ENCODE peak calls at places on chromosomes 3 and 15, in seven cellular contexts. Q is GM06990; W is fibroblast of the aortic adventitia; M is GM20000; T is left colon; G is RWPE2; A is stimulated activated CD4-positive, alpha-beta T cell treated with anti-CD3 and anti-CD28 coated beads, Interleukin-12 subunit alpha, Interleukin-12 subunit beta, amount 100 ng/mL, for 4 hours. B is an unnamed sample.

GRCh38 chr3:122390665-122391064 is 6.7 kb downstream of the FAM162A start:
- DNase-seq in M (no peak), T (no peak), A (no peak), Q (no peak), G (no peak), W (no peak), B (no peak)

GRCh38 chr15:66008920-66009572 is 139.8 kb downstream of the RAB11A start:
- DNase-seq in A (no peak), Q (no peak), W (no peak), G (no peak), M (no peak), T (peak), B (no peak)

GRCh38 chr3:167350245-167350862 is 29.7 kb downstream of the ZBBX start:
- DNase-seq in M (peak), W (peak), G (no peak), A (no peak), Q (peak), T (no peak), B (peak)

GRCh38 chr15:63340353-63340752 is 41.3 kb downstream of the CA12 start:
- DNase-seq in G (no peak), T (no peak), Q (no peak), W (no peak), M (no peak), A (no peak), B (no peak)

GRCh38 chr15:53549697-53550315 is 209.7 kb downstream of the WDR72 start:
- DNase-seq in M (no peak), T (no peak), A (no peak), W (no peak), Q (no peak), G (no peak), B (no peak)

GRCh38 chr3:109440353-109440752 is 103.0 kb upstream of the DPPA4 start:
- DNase-seq in W (no peak), G (no peak), M (no peak), A (no peak), T (no peak), Q (no peak), B (no peak)

GRCh38 chr3:72953325-72953956 is 43.2 kb upstream of the PPP4R2 start:
- DNase-seq in M (no peak), W (peak), A (no peak), Q (no peak), G (no peak), T (no peak), B (no peak)

GRCh38 chr15:65033659-65034269 is 4.3 kb upstream of the MTFMT start:
- DNase-seq in A (no peak), M (no peak), T (no peak), Q (no peak), W (peak), G (no peak), B (peak)

GRCh38 chr3:55162031-55162784 is 234.3 kb upstream of the LRTM1 start:
- DNase-seq in Q (no peak), A (no peak), T (no peak), W (peak), M (no peak), G (no peak), B (no peak)

GRCh38 chr3:13584427-13584891 is 35.5 kb downstream of the FBLN2 start:
- DNase-seq in Q (no peak), G (no peak), A (no peak), W (no peak), M (no peak), T (no peak), B (no peak)

GRCh38 chr3:49700453-49701128 is 11.2 kb downstream of the RNF123 start:
- DNase-seq in T (no peak), Q (no peak), W (no peak), M (no peak), G (no peak), A (no peak), B (no peak)

GRCh38 chr3:105349988-105350387 is 16.7 kb upstream of the ALCAM start:
- DNase-seq in M (no peak), W (no peak), T (no peak), G (no peak), A (no peak), Q (no peak), B (no peak)

GRCh38 chr3:184953396-184953795 is 141.4 kb downstream of the VPS8 start:
- DNase-seq in G (no peak), T (no peak), A (no peak), M (no peak), Q (no peak), W (no peak), B (no peak)

GRCh38 chr15:34754674-34755418 is at the start of gene GJD2:
- DNase-seq in A (no peak), M (no peak), G (no peak), Q (no peak), W (no peak), T (no peak), B (no peak)

GRCh38 chr3:193016437-193016887 is 98.8 kb upstream of the MB21D2 start:
- DNase-seq in T (no peak), Q (no peak), G (no peak), W (peak), A (no peak), M (no peak), B (no peak)

GRCh38 chr3:12967751-12968209 is 105.4 kb downstream of the IQSEC1 start:
- DNase-seq in A (peak), W (peak), Q (peak), M (peak), G (peak), T (peak), B (peak)

GRCh38 chr15:63461230-63461629 is 43.2 kb upstream of the USP3 start:
- DNase-seq in T (no peak), M (no peak), A (no peak), W (no peak), G (no peak), Q (no peak), B (no peak)

GRCh38 chr3:159234306-159234705 is 432.5 kb downstream of the MFSD1 start:
- DNase-seq in T (no peak), M (no peak), W (peak), A (no peak), Q (no peak), G (no peak), B (no peak)

GRCh38 chr3:87309601-87310000 is 33.2 kb upstream of the POU1F1 start:
- DNase-seq in Q (no peak), W (no peak), T (no peak), M (no peak), A (no peak), G (no peak), B (no peak)

GRCh38 chr3:128083396-128083795 is 31.2 kb downstream of the SEC61A1 start:
- DNase-seq in A (no peak), T (no peak), G (no peak), Q (no peak), M (no peak), W (no peak), B (no peak)

GRCh38 chr3:116390318-116390717 is 55.0 kb downstream of the LSAMP start:
- DNase-seq in W (no peak), M (no peak), T (no peak), G (no peak), A (no peak), Q (no peak), B (no peak)

GRCh38 chr15:36591534-36592411 is 12.3 kb downstream of the CDIN1 start:
- DNase-seq in Q (no peak), W (peak), M (no peak), T (no peak), A (no peak), G (no peak), B (no peak)

GRCh38 chr3:153667341-153667740 is 453.8 kb upstream of the ARHGEF26 start:
- DNase-seq in M (no peak), W (no peak), G (no peak), T (no peak), A (no peak), Q (no peak), B (no peak)

GRCh38 chr3:190504354-190505125 is 9.3 kb upstream of the IL1RAP start:
- DNase-seq in Q (no peak), M (no peak), W (peak), A (no peak), T (no peak), G (no peak), B (no peak)

GRCh38 chr15:66943456-66944095 is 121.8 kb upstream of the SMAD3 start:
- DNase-seq in T (peak), W (no peak), G (peak), A (no peak), M (no peak), Q (no peak), B (no peak)

GRCh38 chr15:96337991-96338771 is 7.7 kb downstream of the NR2F2 start:
- DNase-seq in A (no peak), M (no peak), Q (no peak), T (no peak), G (no peak), W (peak), B (no peak)

GRCh38 chr15:56261854-56262509 is 18.3 kb upstream of the RFX7 start:
- DNase-seq in G (no peak), T (peak), M (no peak), Q (no peak), W (no peak), A (no peak), B (peak)

GRCh38 chr15:74611341-74611740 is 4.3 kb upstream of the CLK3 start:
- DNase-seq in W (no peak), A (no peak), Q (no peak), M (no peak), G (no peak), T (no peak), B (no peak)

GRCh38 chr3:4351164-4351855 is 48.1 kb downstream of the SETMAR start:
- DNase-seq in M (peak), W (peak), T (no peak), A (peak), G (no peak), Q (no peak), B (peak)

GRCh38 chr3:30073622-30074021 is 532.8 kb upstream of the TGFBR2 start:
- DNase-seq in T (peak), G (no peak), W (no peak), M (no peak), Q (no peak), A (no peak), B (no peak)

GRCh38 chr3:33131328-33132018 is 17.7 kb downstream of the CRTAP start:
- DNase-seq in G (no peak), Q (no peak), W (peak), M (peak), T (no peak), A (peak), B (peak)

GRCh38 chr3:56812749-56813655 is 11.3 kb upstream of the ARHGEF3 start:
- DNase-seq in A (no peak), G (no peak), W (peak), M (no peak), Q (no peak), T (no peak), B (peak)

GRCh38 chr3:36991923-36992805 is 767 bp downstream of the EPM2AIP1 start:
- DNase-seq in Q (no peak), M (no peak), A (no peak), W (peak), T (peak), G (no peak), B (peak)

GRCh38 chr15:29835301-29835700 is 13.0 kb upstream of the TJP1 start:
- DNase-seq in W (peak), G (no peak), A (no peak), T (no peak), Q (no peak), M (no peak), B (no peak)

GRCh38 chr15:92636950-92637481 is 18.6 kb downstream of the FAM174B start:
- DNase-seq in T (peak), A (no peak), G (peak), W (no peak), M (no peak), Q (peak), B (peak)

GRCh38 chr3:64687781-64688515 is at the start of gene ADAMTS9:
- DNase-seq in W (peak), M (no peak), Q (no peak), A (no peak), G (no peak), T (peak), B (no peak)

GRCh38 chr3:79598594-79598993 is 169.2 kb downstream of the ROBO1 start:
- DNase-seq in G (no peak), W (no peak), Q (no peak), T (no peak), M (no peak), A (no peak), B (no peak)

GRCh38 chr3:55587476-55587875 is 100.4 kb upstream of the WNT5A start:
- DNase-seq in Q (no peak), A (no peak), G (no peak), M (no peak), T (no peak), W (no peak), B (no peak)

GRCh38 chr3:184562875-184563568 is 1.4 kb downstream of the EPHB3 start:
- DNase-seq in W (peak), T (no peak), Q (no peak), M (no peak), G (no peak), A (no peak), B (no peak)

GRCh38 chr3:175672119-175672689 is 813.1 kb downstream of the NAALADL2 start:
- DNase-seq in Q (no peak), A (no peak), M (no peak), G (no peak), W (peak), T (no peak), B (no peak)